ENCODE peak calls at places on chromosomes 16 and 17, in five cellular contexts. One of them, this sample, is unnamed.

GRCh38 chr17:75869282-75870141 is 8.9 kb downstream of the TRIM47 start:
- DNase-seq in GM12864: no peak
- DNase-seq in CD8-positive, alpha-beta T cell: no peak
- DNase-seq in keratinocyte: no peak
- DNase-seq in fibroblast of pulmonary artery: peak; percentile 79
- DNase-seq in this sample: no peak

GRCh38 chr17:12549499-12549901 is 116.2 kb upstream of the MYOCD start:
- DNase-seq in GM12864: no peak
- DNase-seq in CD8-positive, alpha-beta T cell: no peak
- DNase-seq in keratinocyte: no peak
- DNase-seq in fibroblast of pulmonary artery: peak; percentile 20
- DNase-seq in this sample: no peak

GRCh38 chr17:64240261-64240740 is 22.8 kb downstream of the TEX2 start:
- DNase-seq in GM12864: no peak
- DNase-seq in CD8-positive, alpha-beta T cell: no peak
- DNase-seq in keratinocyte: no peak
- DNase-seq in fibroblast of pulmonary artery: peak; percentile 29
- DNase-seq in this sample: no peak

GRCh38 chr16:28218109-28218508 is 6.3 kb upstream of the XPO6 start:
- DNase-seq in GM12864: peak; percentile 33
- DNase-seq in CD8-positive, alpha-beta T cell: peak; percentile 75
- DNase-seq in keratinocyte: no peak
- DNase-seq in fibroblast of pulmonary artery: peak; percentile 73
- DNase-seq in this sample: peak; percentile 18

GRCh38 chr17:37391146-37391545 is 15.4 kb downstream of the C17orf78 start:
- DNase-seq in GM12864: no peak
- DNase-seq in CD8-positive, alpha-beta T cell: no peak
- DNase-seq in keratinocyte: no peak
- DNase-seq in fibroblast of pulmonary artery: no peak
- DNase-seq in this sample: no peak

GRCh38 chr17:20315821-20316220 is 151.5 kb downstream of the LGALS9B start:
- DNase-seq in GM12864: no peak
- DNase-seq in CD8-positive, alpha-beta T cell: no peak
- DNase-seq in keratinocyte: no peak
- DNase-seq in fibroblast of pulmonary artery: no peak
- DNase-seq in this sample: no peak

GRCh38 chr17:77857613-77858012 is 100.9 kb upstream of the TNRC6C start:
- DNase-seq in GM12864: no peak
- DNase-seq in CD8-positive, alpha-beta T cell: peak; percentile 64
- DNase-seq in keratinocyte: no peak
- DNase-seq in fibroblast of pulmonary artery: no peak
- DNase-seq in this sample: no peak

GRCh38 chr16:88478115-88478514 is 25.0 kb downstream of the ZFPM1 start:
- DNase-seq in GM12864: no peak
- DNase-seq in CD8-positive, alpha-beta T cell: peak; percentile 77
- DNase-seq in keratinocyte: no peak
- DNase-seq in fibroblast of pulmonary artery: no peak
- DNase-seq in this sample: no peak

GRCh38 chr17:79843917-79844815 is 4.9 kb upstream of the CBX4 start:
- DNase-seq in GM12864: no peak
- DNase-seq in CD8-positive, alpha-beta T cell: peak; percentile 21
- DNase-seq in keratinocyte: no peak
- DNase-seq in fibroblast of pulmonary artery: peak; percentile 70
- DNase-seq in this sample: no peak

GRCh38 chr17:39700148-39700987 is 504 bp downstream of the ERBB2 start:
- DNase-seq in GM12864: no peak
- DNase-seq in CD8-positive, alpha-beta T cell: no peak
- DNase-seq in keratinocyte: no peak
- DNase-seq in fibroblast of pulmonary artery: peak; percentile 24
- DNase-seq in this sample: no peak

GRCh38 chr17:8847891-8848290 is 19.6 kb downstream of the PIK3R6 start:
- DNase-seq in GM12864: no peak
- DNase-seq in CD8-positive, alpha-beta T cell: no peak
- DNase-seq in keratinocyte: no peak
- DNase-seq in fibroblast of pulmonary artery: no peak
- DNase-seq in this sample: no peak

GRCh38 chr17:17088104-17088485 is 45.8 kb downstream of the MPRIP start:
- DNase-seq in GM12864: no peak
- DNase-seq in CD8-positive, alpha-beta T cell: no peak
- DNase-seq in keratinocyte: no peak
- DNase-seq in fibroblast of pulmonary artery: no peak
- DNase-seq in this sample: no peak

GRCh38 chr16:51003850-51004566 is 147.1 kb downstream of the SALL1 start:
- DNase-seq in GM12864: no peak
- DNase-seq in CD8-positive, alpha-beta T cell: no peak
- DNase-seq in keratinocyte: no peak
- DNase-seq in fibroblast of pulmonary artery: no peak
- DNase-seq in this sample: no peak

GRCh38 chr16:660459-661183 is 7.3 kb upstream of the RHOT2 start:
- DNase-seq in GM12864: no peak
- DNase-seq in CD8-positive, alpha-beta T cell: peak; percentile 69
- DNase-seq in keratinocyte: no peak
- DNase-seq in fibroblast of pulmonary artery: peak; percentile 76
- DNase-seq in this sample: peak; percentile 79

GRCh38 chr17:8995711-8996110 is 25.6 kb upstream of the NTN1 start:
- DNase-seq in GM12864: no peak
- DNase-seq in CD8-positive, alpha-beta T cell: no peak
- DNase-seq in keratinocyte: no peak
- DNase-seq in fibroblast of pulmonary artery: no peak
- DNase-seq in this sample: no peak

GRCh38 chr17:63293310-63293709 is 152.8 kb downstream of the CYB561 start:
- DNase-seq in GM12864: no peak
- DNase-seq in CD8-positive, alpha-beta T cell: no peak
- DNase-seq in keratinocyte: no peak
- DNase-seq in fibroblast of pulmonary artery: peak; percentile 68
- DNase-seq in this sample: no peak

GRCh38 chr17:83137523-83137922 is 58.1 kb downstream of the METRNL start:
- DNase-seq in GM12864: no peak
- DNase-seq in CD8-positive, alpha-beta T cell: no peak
- DNase-seq in keratinocyte: no peak
- DNase-seq in fibroblast of pulmonary artery: no peak
- DNase-seq in this sample: no peak

GRCh38 chr16:70713342-70713741 is 27.5 kb upstream of the MTSS2 start:
- DNase-seq in GM12864: no peak
- DNase-seq in CD8-positive, alpha-beta T cell: no peak
- DNase-seq in keratinocyte: no peak
- DNase-seq in fibroblast of pulmonary artery: no peak
- DNase-seq in this sample: no peak

GRCh38 chr17:7241783-7242716 is at the start of gene GABARAP:
- DNase-seq in GM12864: peak; percentile 81
- DNase-seq in CD8-positive, alpha-beta T cell: peak; percentile 90
- DNase-seq in keratinocyte: no peak
- DNase-seq in fibroblast of pulmonary artery: peak; percentile 95
- DNase-seq in this sample: peak; percentile 88

GRCh38 chr16:71520550-71520949 is 5.7 kb upstream of the CHST4 start:
- DNase-seq in GM12864: no peak
- DNase-seq in CD8-positive, alpha-beta T cell: no peak
- DNase-seq in keratinocyte: no peak
- DNase-seq in fibroblast of pulmonary artery: no peak
- DNase-seq in this sample: no peak

GRCh38 chr17:82851381-82851780 is 11.6 kb upstream of the ZNF750 start:
- DNase-seq in GM12864: no peak
- DNase-seq in CD8-positive, alpha-beta T cell: no peak
- DNase-seq in keratinocyte: no peak
- DNase-seq in fibroblast of pulmonary artery: no peak
- DNase-seq in this sample: no peak

GRCh38 chr17:78127240-78127887 is 1.2 kb downstream of the TMC6 start:
- DNase-seq in GM12864: no peak
- DNase-seq in CD8-positive, alpha-beta T cell: peak; percentile 76
- DNase-seq in keratinocyte: no peak
- DNase-seq in fibroblast of pulmonary artery: no peak
- DNase-seq in this sample: peak; percentile 78

GRCh38 chr17:37082985-37083384 is 134.2 kb downstream of the AATF start:
- DNase-seq in GM12864: no peak
- DNase-seq in CD8-positive, alpha-beta T cell: no peak
- DNase-seq in keratinocyte: no peak
- DNase-seq in fibroblast of pulmonary artery: no peak
- DNase-seq in this sample: no peak

GRCh38 chr17:2883544-2884203 is 87.4 kb downstream of the RAP1GAP2 start:
- DNase-seq in GM12864: no peak
- DNase-seq in CD8-positive, alpha-beta T cell: no peak
- DNase-seq in keratinocyte: no peak
- DNase-seq in fibroblast of pulmonary artery: peak; percentile 50
- DNase-seq in this sample: no peak

GRCh38 chr17:79952265-79952877 is 83.3 kb downstream of the TBC1D16 start:
- DNase-seq in GM12864: no peak
- DNase-seq in CD8-positive, alpha-beta T cell: no peak
- DNase-seq in keratinocyte: no peak
- DNase-seq in fibroblast of pulmonary artery: no peak
- DNase-seq in this sample: no peak

GRCh38 chr17:12821376-12821940 is 32.2 kb downstream of the ARHGAP44 start:
- DNase-seq in GM12864: no peak
- DNase-seq in CD8-positive, alpha-beta T cell: no peak
- DNase-seq in keratinocyte: no peak
- DNase-seq in fibroblast of pulmonary artery: peak; percentile 54
- DNase-seq in this sample: no peak

GRCh38 chr17:50560931-50561750 is 626 bp downstream of the CACNA1G start:
- DNase-seq in GM12864: no peak
- DNase-seq in CD8-positive, alpha-beta T cell: no peak
- DNase-seq in keratinocyte: no peak
- DNase-seq in fibroblast of pulmonary artery: no peak
- DNase-seq in this sample: no peak

DNA sequence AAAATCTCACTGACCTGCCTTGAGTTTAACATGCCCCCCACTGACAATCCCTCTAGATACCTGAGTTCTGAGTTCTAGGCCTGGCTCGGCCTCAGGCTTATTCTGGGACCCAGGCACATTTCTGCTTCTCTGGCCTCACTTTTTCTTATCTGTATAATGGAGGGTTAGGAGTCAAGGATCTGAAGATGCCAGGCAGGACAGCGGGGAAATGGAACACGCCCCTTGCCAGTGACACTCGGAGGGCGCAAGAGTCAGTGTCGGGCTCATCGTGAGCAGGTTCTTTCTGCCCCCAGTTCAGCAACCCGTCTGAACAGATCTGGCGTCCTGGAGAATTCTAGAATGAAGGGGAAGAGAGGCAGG is 567 bp upstream of the MT3 start:
- DNase-seq in GM12864: no peak
- DNase-seq in CD8-positive, alpha-beta T cell: no peak
- DNase-seq in keratinocyte: no peak
- DNase-seq in fibroblast of pulmonary artery: no peak
- DNase-seq in this sample: no peak
- H3K4me3 ChIP-seq in GM12864: no peak overlapping the region
- H3K4me3 ChIP-seq in CD8-positive, alpha-beta T cell: peak overlapping the region; percentile 84
- H3K4me3 ChIP-seq in keratinocyte: no peak overlapping the region
- H3K4me3 ChIP-seq in fibroblast of pulmonary artery: no peak overlapping the region
- H3K4me3 ChIP-seq in this sample: peak overlapping the region; percentile 3

GRCh38 chr16:15849209-15849981 is 7.4 kb downstream of the MYH11 start:
- DNase-seq in GM12864: no peak
- DNase-seq in CD8-positive, alpha-beta T cell: no peak
- DNase-seq in keratinocyte: no peak
- DNase-seq in fibroblast of pulmonary artery: no peak
- DNase-seq in this sample: no peak
- TF ChIP-seq CTCF in GM12864: no peak
- TF ChIP-seq CTCF in CD8-positive, alpha-beta T cell: no peak
- TF ChIP-seq CTCF in keratinocyte: no peak
- TF ChIP-seq CTCF in fibroblast of pulmonary artery: no peak
- TF ChIP-seq CTCF in this sample: no peak

GRCh38 chr17:31522987-31523495 is 131.6 kb downstream of the RAB11FIP4 start:
- DNase-seq in GM12864: no peak
- DNase-seq in CD8-positive, alpha-beta T cell: no peak
- DNase-seq in keratinocyte: no peak
- DNase-seq in fibroblast of pulmonary artery: no peak
- DNase-seq in this sample: no peak
- H3K4me3 ChIP-seq in GM12864: no peak overlapping the region
- H3K4me3 ChIP-seq in CD8-positive, alpha-beta T cell: no peak overlapping the region
- H3K4me3 ChIP-seq in keratinocyte: no peak overlapping the region
- H3K4me3 ChIP-seq in fibroblast of pulmonary artery: no peak overlapping the region
- H3K4me3 ChIP-seq in this sample: no peak overlapping the region

DNA sequence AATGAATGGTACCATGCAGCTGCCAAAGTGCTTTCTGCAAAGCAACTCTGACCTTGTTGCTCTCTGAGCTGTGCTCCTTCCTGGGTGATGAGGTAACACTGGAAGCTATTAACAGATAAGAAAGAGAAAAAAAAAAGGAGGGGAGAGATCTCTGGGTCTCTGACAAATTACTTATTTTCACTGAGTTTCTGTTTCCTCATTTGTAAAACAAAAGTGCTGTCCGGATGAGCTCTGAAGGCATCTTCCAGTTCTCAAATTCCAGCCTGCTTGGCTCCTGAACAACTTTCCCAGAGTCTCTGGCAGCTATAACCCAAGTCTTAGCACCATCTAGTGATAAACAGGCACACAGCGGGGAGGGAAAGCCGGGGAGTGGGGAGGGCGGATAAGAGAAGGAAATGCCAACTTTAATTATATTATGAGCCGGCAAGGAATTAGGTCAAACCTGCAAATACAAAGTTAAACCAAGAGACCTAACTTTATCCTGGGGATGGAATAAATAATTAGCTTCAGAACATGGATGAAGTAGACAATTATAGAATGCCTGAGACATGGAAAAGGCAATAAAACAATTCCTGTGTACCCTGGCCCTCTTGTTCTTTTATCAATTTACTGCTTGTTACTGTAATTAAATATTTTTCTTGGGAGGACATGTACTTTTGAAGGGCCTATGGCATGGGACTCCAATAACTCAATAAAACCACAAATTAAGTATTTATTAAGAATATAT is 61.3 kb upstream of the KIFC3 start:
- DNase-seq in GM12864: no peak
- DNase-seq in CD8-positive, alpha-beta T cell: no peak
- DNase-seq in keratinocyte: no peak
- DNase-seq in fibroblast of pulmonary artery: peak; percentile 84
- DNase-seq in this sample: no peak
- TF ChIP-seq CTCF in GM12864: no peak
- TF ChIP-seq CTCF in CD8-positive, alpha-beta T cell: no peak
- TF ChIP-seq CTCF in keratinocyte: peak; percentile 69
- TF ChIP-seq CTCF in fibroblast of pulmonary artery: peak; percentile 75
- TF ChIP-seq CTCF in this sample: peak; percentile 9